ENCODE peak calls at places on chromosome 18, in four cellular contexts. D is IMR-90; S is CD4-positive, alpha-beta memory T cell; V is kidney. Q is an unnamed sample. For H3K4me1, the result is how much of the 10 kb centered on the place peaks cover.

GRCh38 chr18:9283789-9284188 is 50.8 kb upstream of the TWSG1 start:
- DNase-seq in D (peak), S (no peak), V (no peak), Q (no peak)

GRCh38 chr18:36328916-36329315 is 31.4 kb downstream of the FHOD3 start:
- DNase-seq in D (no peak), V (no peak), S (no peak), Q (no peak)

GRCh38 chr18:62027914-62028520 is 135.2 kb upstream of the RNF152 start:
- DNase-seq in V (no peak), D (no peak), S (no peak), Q (no peak)

GRCh38 chr18:46676162-46676830 is 19.3 kb upstream of the LOXHD1 start:
- DNase-seq in V (no peak), D (no peak), S (no peak), Q (no peak)

GRCh38 chr18:61502472-61502871 is 169.2 kb downstream of the CDH20 start:
- DNase-seq in V (no peak), D (peak), S (no peak), Q (no peak)

GRCh38 chr18:62596145-62597005 is 73.5 kb downstream of the ZCCHC2 start:
- DNase-seq in D (no peak), V (no peak), S (no peak), Q (no peak)

GRCh38 chr18:36786686-36787085 is 42.1 kb downstream of the TPGS2 start:
- DNase-seq in S (no peak), V (peak), D (peak), Q (no peak)

GRCh38 chr18:53937037-53937436 is 287.4 kb downstream of the MBD2 start:
- DNase-seq in S (no peak), V (no peak), D (no peak), Q (no peak)

GRCh38 chr18:34729740-34730338 is 19.7 kb downstream of the DTNA start:
- DNase-seq in V (no peak), D (no peak), S (no peak), Q (no peak)

GRCh38 chr18:64851796-64852195 is 702.9 kb upstream of the LINC00305 start:
- DNase-seq in S (no peak), D (no peak), V (no peak), Q (no peak)

GRCh38 chr18:46416706-46417638 is 240.0 kb downstream of the LOXHD1 start:
- DNase-seq in S (no peak), D (no peak), V (no peak), Q (no peak)

GRCh38 chr18:37335337-37335736 is 230.3 kb downstream of the CELF4 start:
- DNase-seq in V (no peak), S (no peak), D (no peak), Q (no peak)

GRCh38 chr18:65206551-65207260 is 544.1 kb upstream of the CDH7 start:
- DNase-seq in V (peak), D (no peak), S (no peak), Q (peak)

GRCh38 chr18:26943906-26944305 is 78.4 kb upstream of the AQP4 start:
- DNase-seq in D (no peak), V (no peak), S (no peak), Q (no peak)

GRCh38 chr18:76459312-76459686 is 35.7 kb downstream of the ZNF516 start:
- DNase-seq in S (no peak), V (no peak), D (no peak), Q (peak)

GRCh38 chr18:76460482-76460881 is 34.6 kb downstream of the ZNF516 start:
- DNase-seq in V (no peak), S (no peak), D (peak), Q (no peak)

GRCh38 chr18:76458522-76459311 is 36.3 kb downstream of the ZNF516 start:
- DNase-seq in V (no peak), D (no peak), S (no peak), Q (peak)

GRCh38 chr18:76461148-76461547 is 33.9 kb downstream of the ZNF516 start:
- DNase-seq in D (no peak), V (no peak), S (no peak), Q (no peak)

DNA sequence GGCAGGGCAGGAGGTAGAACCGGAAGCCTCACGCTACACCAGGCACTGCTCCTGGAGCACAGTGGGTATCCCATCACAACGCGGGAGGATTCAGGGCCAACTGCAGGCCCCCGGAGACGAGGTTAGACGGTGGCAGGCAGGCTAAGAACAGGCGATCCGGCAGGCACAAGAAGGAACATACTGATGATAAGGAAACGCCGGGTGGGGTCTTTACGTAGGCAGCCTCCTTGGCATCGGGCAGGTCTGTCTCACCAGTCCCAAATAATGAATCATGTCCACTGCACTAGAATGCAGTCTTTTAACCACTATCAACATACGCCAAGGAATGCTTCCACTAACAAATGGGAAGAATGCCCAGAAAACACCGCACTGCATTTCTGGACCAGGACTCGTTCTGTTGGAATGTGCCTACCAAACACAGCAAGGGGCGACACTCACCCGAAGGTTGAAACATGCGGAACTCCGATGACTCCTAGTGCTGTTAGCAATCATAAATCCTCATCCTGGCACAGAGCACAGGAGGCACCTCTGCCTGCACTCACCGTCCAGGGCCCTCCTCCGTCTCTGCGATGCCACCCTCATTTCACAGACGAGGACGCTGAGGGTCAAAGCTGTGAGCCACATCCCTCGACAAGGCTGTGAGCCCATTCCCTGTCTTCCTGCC is 35.2 kb downstream of the ZNF516 start:
- DNase-seq in S (no peak), V (no peak), D (peak), Q (no peak)
- H3K4me3 ChIP-seq in S (no peak), V (no peak), D (no peak), Q (no peak)

GRCh38 chr18:48680339-48680738 is 141.5 kb downstream of the CTIF start:
- DNase-seq in S (no peak), D (no peak), V (peak), Q (peak)

GRCh38 chr18:48682768-48683167 is 143.9 kb downstream of the CTIF start:
- DNase-seq in D (no peak), S (no peak), V (peak), Q (peak)

GRCh38 chr18:48683197-48683596 is 144.4 kb downstream of the CTIF start:
- DNase-seq in D (no peak), V (no peak), S (no peak), Q (peak)

GRCh38 chr18:48679236-48679635 is 140.4 kb downstream of the CTIF start:
- DNase-seq in S (no peak), V (no peak), D (no peak), Q (no peak)

GRCh38 chr18:48680871-48681270 is 142.0 kb downstream of the CTIF start:
- DNase-seq in D (no peak), V (peak), S (no peak), Q (peak)
- H3K4me1 ChIP-seq in D (under half), V (under half), S (under half), Q (under half)

GRCh38 chr18:2518473-2518872 is 52.8 kb downstream of the METTL4 start:
- DNase-seq in D (no peak), V (no peak), S (no peak), Q (no peak)

GRCh38 chr18:2515408-2515807 is 55.9 kb downstream of the METTL4 start:
- DNase-seq in S (peak), V (no peak), D (peak), Q (no peak)

GRCh38 chr18:2513616-2514015 is 57.7 kb downstream of the METTL4 start:
- DNase-seq in V (no peak), S (no peak), D (peak), Q (no peak)

GRCh38 chr18:2512059-2512458 is 59.2 kb downstream of the METTL4 start:
- DNase-seq in V (no peak), D (no peak), S (no peak), Q (no peak)

DNA sequence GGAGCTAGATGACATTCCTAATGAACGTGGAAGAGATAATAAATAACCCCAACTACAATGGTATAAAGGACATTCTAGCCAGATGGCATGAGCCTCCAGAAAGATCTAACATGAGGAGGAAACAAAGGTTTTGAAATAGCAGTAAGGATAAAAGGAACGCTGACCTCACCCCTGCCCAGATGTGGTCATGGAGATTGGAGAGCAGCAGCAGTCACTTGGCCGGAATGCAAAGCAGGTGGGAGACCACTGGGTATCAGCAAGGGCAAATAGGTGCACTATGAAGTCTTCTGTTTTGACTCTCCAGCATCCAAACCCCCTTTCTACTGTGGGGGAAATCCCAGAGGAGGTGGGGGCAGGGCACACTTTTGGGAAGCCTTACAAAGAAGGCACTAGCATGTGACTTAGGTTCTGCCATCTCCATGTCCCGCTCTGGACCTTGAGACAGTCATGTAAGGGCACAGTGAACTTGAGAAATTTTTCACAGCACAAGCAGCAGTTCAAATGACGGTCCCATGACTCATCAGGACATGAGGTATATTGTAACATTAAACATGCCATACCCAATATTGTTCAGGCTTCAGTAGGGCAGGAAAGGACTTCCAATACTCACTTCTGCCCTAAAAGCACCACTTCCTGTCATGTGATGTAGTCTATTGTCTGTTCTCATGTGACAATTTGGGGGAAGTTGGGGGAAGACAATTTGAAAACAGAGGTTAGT is 55.2 kb downstream of the METTL4 start:
- DNase-seq in S (peak), D (peak), V (no peak), Q (no peak)
- H3K27ac ChIP-seq in S (no peak), D (peak), V (no peak), Q (no peak)

GRCh38 chr18:56436651-56437050 is 201.7 kb downstream of the TXNL1 start:
- DNase-seq in D (no peak), S (no peak), V (no peak), Q (no peak)
- H3K4me3 ChIP-seq in D (no peak), S (no peak), V (no peak), Q (no peak)

GRCh38 chr18:5518179-5518770 is 25.5 kb downstream of the EPB41L3 start:
- DNase-seq in V (no peak), D (no peak), S (no peak), Q (no peak)
- H3K4me1 ChIP-seq in V (under half), D (under half), S (under half), Q (under half)

GRCh38 chr18:74242451-74243096 is 49.2 kb downstream of the CYB5A start:
- DNase-seq in V (peak), D (no peak), S (no peak), Q (no peak)
- H3K27ac ChIP-seq in V (peak), D (no peak), S (no peak), Q (no peak)

DNA sequence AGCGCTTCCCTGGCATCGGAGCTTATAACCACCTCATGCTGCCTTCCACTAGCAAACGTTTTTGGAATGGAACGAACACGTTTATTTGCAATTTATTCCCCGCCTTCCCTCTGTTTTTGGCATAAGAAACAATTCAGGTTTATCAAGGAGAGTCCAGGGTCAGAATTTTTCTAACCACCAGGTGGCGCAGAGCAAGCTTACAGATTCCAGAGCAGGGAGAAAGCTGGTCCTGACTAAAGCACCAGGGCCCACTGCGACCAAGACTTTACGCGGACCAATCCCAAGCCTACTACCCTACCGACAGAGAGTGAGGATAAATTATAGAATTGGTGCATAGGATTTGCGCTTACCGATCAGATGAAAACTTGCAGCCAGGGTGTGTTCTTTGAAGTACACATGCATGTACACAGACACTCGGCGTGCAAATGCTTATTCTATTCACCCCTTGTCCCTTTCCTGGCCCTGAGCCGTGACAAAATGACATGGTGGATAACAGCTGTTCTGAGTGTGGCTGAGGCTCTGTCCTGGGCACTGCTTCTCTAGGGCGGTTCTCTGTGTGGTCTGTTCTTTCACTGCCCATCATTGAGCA is 34.7 kb downstream of the NAPG start:
- DNase-seq in D (peak), V (no peak), S (peak), Q (no peak)
- H3K4me3 ChIP-seq in D (no peak), V (peak), S (no peak), Q (no peak)

Q was measured in spleen.